ENCODE peak calls at places on chromosome 21, in five cellular contexts. One of them, this sample, is unnamed.

GRCh38 chr21:42039911-42040351 is 29.8 kb upstream of the ZBTB21 start:
- DNase-seq in CD8-positive, alpha-beta memory T cell: no peak
- DNase-seq in stimulated activated CD8-positive, alpha-beta memory T cell treated with anti-CD3 and anti-CD28 coated beads, Interleukin-7, amount 100 ng/mL, for 1 hour: no peak
- DNase-seq in tibial artery: no peak
- DNase-seq in amniotic stem cell: no peak
- DNase-seq in this sample: no peak

GRCh38 chr21:15094706-15095105 is 29.9 kb upstream of the NRIP1 start:
- DNase-seq in amniotic stem cell: no peak
- DNase-seq in tibial artery: no peak
- DNase-seq in CD8-positive, alpha-beta memory T cell: no peak
- DNase-seq in stimulated activated CD8-positive, alpha-beta memory T cell treated with anti-CD3 and anti-CD28 coated beads, Interleukin-7, amount 100 ng/mL, for 1 hour: no peak
- DNase-seq in this sample: peak; percentile 6

GRCh38 chr21:39730418-39731107 is 14.4 kb upstream of the IGSF5 start:
- DNase-seq in CD8-positive, alpha-beta memory T cell: no peak
- DNase-seq in tibial artery: no peak
- DNase-seq in stimulated activated CD8-positive, alpha-beta memory T cell treated with anti-CD3 and anti-CD28 coated beads, Interleukin-7, amount 100 ng/mL, for 1 hour: no peak
- DNase-seq in amniotic stem cell: no peak
- DNase-seq in this sample: no peak

GRCh38 chr21:45256021-45256911 is 31.4 kb downstream of the POFUT2 start:
- DNase-seq in CD8-positive, alpha-beta memory T cell: no peak
- DNase-seq in tibial artery: no peak
- DNase-seq in amniotic stem cell: no peak
- DNase-seq in stimulated activated CD8-positive, alpha-beta memory T cell treated with anti-CD3 and anti-CD28 coated beads, Interleukin-7, amount 100 ng/mL, for 1 hour: no peak
- DNase-seq in this sample: no peak

GRCh38 chr21:31536138-31536537 is 123.4 kb upstream of the SOD1 start:
- DNase-seq in amniotic stem cell: no peak
- DNase-seq in stimulated activated CD8-positive, alpha-beta memory T cell treated with anti-CD3 and anti-CD28 coated beads, Interleukin-7, amount 100 ng/mL, for 1 hour: no peak
- DNase-seq in CD8-positive, alpha-beta memory T cell: no peak
- DNase-seq in tibial artery: no peak
- DNase-seq in this sample: no peak

GRCh38 chr21:39263372-39263771 is 50.1 kb downstream of the BRWD1 start:
- DNase-seq in CD8-positive, alpha-beta memory T cell: no peak
- DNase-seq in tibial artery: no peak
- DNase-seq in stimulated activated CD8-positive, alpha-beta memory T cell treated with anti-CD3 and anti-CD28 coated beads, Interleukin-7, amount 100 ng/mL, for 1 hour: no peak
- DNase-seq in amniotic stem cell: no peak
- DNase-seq in this sample: no peak

GRCh38 chr21:41630917-41631316 is 123.0 kb upstream of the TMPRSS2 start:
- DNase-seq in stimulated activated CD8-positive, alpha-beta memory T cell treated with anti-CD3 and anti-CD28 coated beads, Interleukin-7, amount 100 ng/mL, for 1 hour: no peak
- DNase-seq in CD8-positive, alpha-beta memory T cell: no peak
- DNase-seq in tibial artery: no peak
- DNase-seq in amniotic stem cell: no peak
- DNase-seq in this sample: no peak

GRCh38 chr21:26732442-26733221 is 112.6 kb downstream of the ADAMTS1 start:
- DNase-seq in stimulated activated CD8-positive, alpha-beta memory T cell treated with anti-CD3 and anti-CD28 coated beads, Interleukin-7, amount 100 ng/mL, for 1 hour: no peak
- DNase-seq in CD8-positive, alpha-beta memory T cell: no peak
- DNase-seq in amniotic stem cell: peak; percentile 42
- DNase-seq in tibial artery: no peak
- DNase-seq in this sample: no peak

GRCh38 chr21:17769049-17769845 is 49.9 kb downstream of the C21orf91 start:
- DNase-seq in stimulated activated CD8-positive, alpha-beta memory T cell treated with anti-CD3 and anti-CD28 coated beads, Interleukin-7, amount 100 ng/mL, for 1 hour: no peak
- DNase-seq in amniotic stem cell: no peak
- DNase-seq in tibial artery: no peak
- DNase-seq in CD8-positive, alpha-beta memory T cell: no peak
- DNase-seq in this sample: no peak

GRCh38 chr21:38244885-38245869 is 11.6 kb upstream of the KCNJ15 start:
- DNase-seq in stimulated activated CD8-positive, alpha-beta memory T cell treated with anti-CD3 and anti-CD28 coated beads, Interleukin-7, amount 100 ng/mL, for 1 hour: peak; percentile 16
- DNase-seq in tibial artery: no peak
- DNase-seq in CD8-positive, alpha-beta memory T cell: peak; percentile 31
- DNase-seq in amniotic stem cell: peak; percentile 20
- DNase-seq in this sample: peak; percentile 48

GRCh38 chr21:39120876-39121599 is 62.2 kb downstream of the PSMG1 start:
- DNase-seq in CD8-positive, alpha-beta memory T cell: no peak
- DNase-seq in amniotic stem cell: no peak
- DNase-seq in stimulated activated CD8-positive, alpha-beta memory T cell treated with anti-CD3 and anti-CD28 coated beads, Interleukin-7, amount 100 ng/mL, for 1 hour: no peak
- DNase-seq in tibial artery: no peak
- DNase-seq in this sample: no peak

GRCh38 chr21:42117229-42118048 is 46.3 kb downstream of the UMODL1 start:
- DNase-seq in stimulated activated CD8-positive, alpha-beta memory T cell treated with anti-CD3 and anti-CD28 coated beads, Interleukin-7, amount 100 ng/mL, for 1 hour: peak; percentile 62
- DNase-seq in amniotic stem cell: peak; percentile 65
- DNase-seq in tibial artery: peak; percentile 86
- DNase-seq in CD8-positive, alpha-beta memory T cell: peak; percentile 49
- DNase-seq in this sample: peak; percentile 81

GRCh38 chr21:15151385-15152103 is 86.7 kb upstream of the NRIP1 start:
- DNase-seq in tibial artery: no peak
- DNase-seq in CD8-positive, alpha-beta memory T cell: no peak
- DNase-seq in amniotic stem cell: no peak
- DNase-seq in stimulated activated CD8-positive, alpha-beta memory T cell treated with anti-CD3 and anti-CD28 coated beads, Interleukin-7, amount 100 ng/mL, for 1 hour: no peak
- DNase-seq in this sample: no peak

GRCh38 chr21:36079010-36079649 is 9.3 kb downstream of the CBR1 start:
- DNase-seq in CD8-positive, alpha-beta memory T cell: peak; percentile 7
- DNase-seq in amniotic stem cell: no peak
- DNase-seq in tibial artery: no peak
- DNase-seq in stimulated activated CD8-positive, alpha-beta memory T cell treated with anti-CD3 and anti-CD28 coated beads, Interleukin-7, amount 100 ng/mL, for 1 hour: no peak
- DNase-seq in this sample: no peak

GRCh38 chr21:31457675-31458074 is 113.6 kb upstream of the TIAM1 start:
- DNase-seq in CD8-positive, alpha-beta memory T cell: no peak
- DNase-seq in stimulated activated CD8-positive, alpha-beta memory T cell treated with anti-CD3 and anti-CD28 coated beads, Interleukin-7, amount 100 ng/mL, for 1 hour: no peak
- DNase-seq in amniotic stem cell: no peak
- DNase-seq in tibial artery: no peak
- DNase-seq in this sample: no peak

GRCh38 chr21:43880111-43880985 is 15.3 kb downstream of the AGPAT3 start:
- DNase-seq in tibial artery: peak; percentile 53
- DNase-seq in stimulated activated CD8-positive, alpha-beta memory T cell treated with anti-CD3 and anti-CD28 coated beads, Interleukin-7, amount 100 ng/mL, for 1 hour: no peak
- DNase-seq in CD8-positive, alpha-beta memory T cell: no peak
- DNase-seq in amniotic stem cell: no peak
- DNase-seq in this sample: no peak

GRCh38 chr21:33036430-33037162 is 10.9 kb downstream of the OLIG2 start:
- DNase-seq in tibial artery: no peak
- DNase-seq in stimulated activated CD8-positive, alpha-beta memory T cell treated with anti-CD3 and anti-CD28 coated beads, Interleukin-7, amount 100 ng/mL, for 1 hour: no peak
- DNase-seq in amniotic stem cell: no peak
- DNase-seq in CD8-positive, alpha-beta memory T cell: no peak
- DNase-seq in this sample: no peak

GRCh38 chr21:44706026-44706705 is 5.2 kb downstream of the TSPEAR start:
- DNase-seq in tibial artery: peak; percentile 37
- DNase-seq in stimulated activated CD8-positive, alpha-beta memory T cell treated with anti-CD3 and anti-CD28 coated beads, Interleukin-7, amount 100 ng/mL, for 1 hour: no peak
- DNase-seq in CD8-positive, alpha-beta memory T cell: no peak
- DNase-seq in amniotic stem cell: no peak
- DNase-seq in this sample: no peak

GRCh38 chr21:41923641-41924342 is 30.0 kb downstream of the C2CD2 start:
- DNase-seq in stimulated activated CD8-positive, alpha-beta memory T cell treated with anti-CD3 and anti-CD28 coated beads, Interleukin-7, amount 100 ng/mL, for 1 hour: no peak
- DNase-seq in amniotic stem cell: no peak
- DNase-seq in tibial artery: peak; percentile 76
- DNase-seq in CD8-positive, alpha-beta memory T cell: no peak
- DNase-seq in this sample: no peak

GRCh38 chr21:16624468-16625102 is 888.3 kb upstream of the CXADR start:
- DNase-seq in CD8-positive, alpha-beta memory T cell: no peak
- DNase-seq in stimulated activated CD8-positive, alpha-beta memory T cell treated with anti-CD3 and anti-CD28 coated beads, Interleukin-7, amount 100 ng/mL, for 1 hour: no peak
- DNase-seq in amniotic stem cell: no peak
- DNase-seq in tibial artery: no peak
- DNase-seq in this sample: no peak

GRCh38 chr21:33791058-33791457 is 124.5 kb downstream of the ATP5PO start:
- DNase-seq in stimulated activated CD8-positive, alpha-beta memory T cell treated with anti-CD3 and anti-CD28 coated beads, Interleukin-7, amount 100 ng/mL, for 1 hour: no peak
- DNase-seq in amniotic stem cell: no peak
- DNase-seq in CD8-positive, alpha-beta memory T cell: no peak
- DNase-seq in tibial artery: no peak
- DNase-seq in this sample: no peak

GRCh38 chr21:42220138-42220701 is 1.3 kb downstream of the ABCG1 start:
- DNase-seq in stimulated activated CD8-positive, alpha-beta memory T cell treated with anti-CD3 and anti-CD28 coated beads, Interleukin-7, amount 100 ng/mL, for 1 hour: no peak
- DNase-seq in tibial artery: peak; percentile 81
- DNase-seq in amniotic stem cell: no peak
- DNase-seq in CD8-positive, alpha-beta memory T cell: peak; percentile 88
- DNase-seq in this sample: peak; percentile 28

GRCh38 chr21:45618846-45619485 is 24.6 kb upstream of the PCBP3 start:
- DNase-seq in amniotic stem cell: no peak
- DNase-seq in tibial artery: peak; percentile 51
- DNase-seq in CD8-positive, alpha-beta memory T cell: no peak
- DNase-seq in stimulated activated CD8-positive, alpha-beta memory T cell treated with anti-CD3 and anti-CD28 coated beads, Interleukin-7, amount 100 ng/mL, for 1 hour: no peak
- DNase-seq in this sample: no peak

This sample was measured in COLO829.